ENCODE peak calls at places on chromosome 21, in five cellular contexts. R, O, B, N and G are unnamed samples. For H3K4me1 and H3K27me3, the result is how much of the 10 kb centered on the place peaks cover.

GRCh38 chr21:45736042-45736704 is 92.6 kb downstream of the PCBP3 start:
- DNase-seq in O (no peak), N (no peak), R (peak), B (no peak), G (no peak)

GRCh38 chr21:35649186-35649585 is 411.1 kb downstream of the SETD4 start:
- DNase-seq in R (peak), B (no peak), O (peak), N (no peak), G (no peak)

GRCh38 chr21:32308696-32309095 is 10.0 kb downstream of the MRAP start:
- DNase-seq in N (no peak), B (no peak), O (no peak), R (no peak), G (no peak)

GRCh38 chr21:36291509-36291908 is 28.5 kb upstream of the MORC3 start:
- DNase-seq in N (no peak), B (no peak), O (no peak), R (no peak), G (no peak)

GRCh38 chr21:32377991-32378390 is 14.8 kb downstream of the URB1 start:
- DNase-seq in B (no peak), N (no peak), R (no peak), O (no peak), G (no peak)

GRCh38 chr21:20527691-20528090 is 470.5 kb upstream of the NCAM2 start:
- DNase-seq in N (no peak), R (no peak), O (no peak), B (no peak), G (peak)

GRCh38 chr21:35045539-35046222 is 3.4 kb downstream of the RUNX1 start:
- DNase-seq in O (no peak), B (no peak), R (no peak), N (no peak), G (no peak)

GRCh38 chr21:41752231-41752681 is 14.6 kb downstream of the RIPK4 start:
- DNase-seq in O (peak), R (peak), B (no peak), N (peak), G (no peak)

GRCh38 chr21:42471206-42471605 is 24.8 kb downstream of the RSPH1 start:
- DNase-seq in N (no peak), O (no peak), B (no peak), R (no peak), G (no peak)

GRCh38 chr21:32726742-32727477 is 903 bp downstream of the SYNJ1 start:
- DNase-seq in O (peak), B (peak), R (peak), N (no peak), G (peak)

GRCh38 chr21:42597487-42598158 is 55.8 kb upstream of the PDE9A start:
- DNase-seq in B (no peak), N (no peak), R (no peak), O (no peak), G (no peak)

GRCh38 chr21:43343095-43343991 is 83.6 kb downstream of the SIK1 start:
- DNase-seq in B (no peak), O (peak), R (no peak), N (peak), G (peak)

GRCh38 chr21:16838330-16838729 is 674.5 kb upstream of the CXADR start:
- DNase-seq in B (no peak), N (no peak), O (no peak), R (peak), G (peak)

GRCh38 chr21:43292041-43292865 is 123.4 kb downstream of the CRYAA start:
- DNase-seq in O (no peak), B (no peak), N (no peak), R (no peak), G (no peak)

GRCh38 chr21:34974162-34974981 is 74.7 kb downstream of the RUNX1 start:
- DNase-seq in O (no peak), N (no peak), B (no peak), R (no peak), G (no peak)

GRCh38 chr21:28636988-28637691 is 355.5 kb downstream of the LTN1 start:
- DNase-seq in B (no peak), N (no peak), O (peak), R (peak), G (no peak)

GRCh38 chr21:42063206-42063577 is 7.9 kb upstream of the UMODL1 start:
- DNase-seq in O (no peak), N (no peak), R (no peak), B (no peak), G (no peak)

DNA sequence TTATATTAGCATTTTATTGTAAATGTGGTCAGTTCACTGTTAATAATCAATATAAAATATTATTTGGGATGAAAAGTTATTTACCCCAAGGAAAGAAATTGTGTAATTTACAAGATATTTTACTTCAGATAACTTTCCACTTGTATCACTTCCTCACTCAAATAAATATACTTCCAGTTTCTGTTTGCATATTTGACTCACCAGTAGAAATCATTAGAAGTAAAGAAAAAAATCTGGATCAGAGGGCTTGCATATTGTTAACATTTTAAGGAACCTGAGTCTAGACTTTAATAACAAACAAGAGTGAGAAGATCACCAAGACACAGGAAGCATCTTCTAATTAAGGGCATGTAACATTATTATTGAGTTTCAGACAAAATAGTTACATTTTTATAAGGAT is 347 bp upstream of the KRTAP20-4 start:
- DNase-seq in O (peak), N (no peak), R (no peak), B (no peak), G (no peak)
- H3K4me1 ChIP-seq in O (under half), N (under half), R (under half), B (under half), G (under half)

DNA sequence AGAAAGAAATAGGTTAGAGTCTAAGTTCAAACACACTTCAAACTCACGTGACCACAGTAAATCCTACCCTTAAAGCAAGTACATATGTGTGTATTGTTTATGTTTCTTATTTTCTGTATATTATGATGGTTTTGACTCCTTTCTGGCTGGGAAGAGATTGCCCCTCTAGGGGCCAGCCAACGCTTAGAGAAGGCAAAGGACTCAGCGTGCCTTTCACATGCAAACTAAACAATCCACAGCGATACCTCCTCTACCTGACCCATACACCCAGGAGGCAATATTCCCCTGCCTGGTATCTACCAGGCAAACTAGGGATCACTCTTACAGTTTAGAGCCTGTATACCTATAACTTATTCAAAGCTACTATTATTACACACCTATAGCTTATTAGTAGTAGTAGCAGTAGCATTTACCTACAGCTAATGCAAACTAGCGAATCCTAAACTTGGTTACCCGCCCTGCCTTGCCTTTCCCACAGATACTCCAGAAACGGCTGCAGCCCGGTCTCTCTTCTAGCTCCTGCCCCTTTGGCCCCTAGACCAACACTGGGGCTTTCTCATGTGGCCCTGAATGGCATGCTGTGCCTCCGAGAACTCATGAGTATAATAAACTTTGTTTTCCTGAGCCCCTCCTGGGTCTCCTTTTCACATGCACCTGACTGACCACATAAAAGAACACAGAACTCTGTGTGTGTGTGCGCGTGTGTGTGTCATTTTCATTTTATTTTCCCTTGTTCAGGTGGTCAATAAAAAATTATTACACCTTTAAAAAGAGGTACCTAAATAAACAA is 14.0 kb downstream of the NRIP1 start:
- DNase-seq in O (no peak), R (no peak), B (no peak), N (no peak), G (no peak)
- H3K27ac ChIP-seq in O (no peak), R (peak), B (no peak), N (no peak), G (no peak)

GRCh38 chr21:25709684-25710265 is 24.9 kb downstream of the ATP5PF start:
- DNase-seq in N (no peak), B (no peak), O (no peak), R (no peak), G (peak)
- H3K27me3 ChIP-seq in N (under half), B (under half), O (under half), R (under half), G (under half)

GRCh38 chr21:15053531-15053930 is 11.3 kb downstream of the NRIP1 start:
- DNase-seq in B (no peak), R (no peak), N (no peak), O (peak), G (no peak)
- H3K4me1 ChIP-seq in B (under half), R (under half), N (half or more), O (half or more), G (under half)

GRCh38 chr21:40049959-40050290 is 182.7 kb downstream of the PCP4 start:
- DNase-seq in N (no peak), B (no peak), O (no peak), R (no peak), G (no peak)

GRCh38 chr21:40053007-40053406 is 185.8 kb downstream of the PCP4 start:
- DNase-seq in B (peak), R (no peak), N (no peak), O (no peak), G (no peak)

GRCh38 chr21:40051801-40052200 is 184.6 kb downstream of the PCP4 start:
- DNase-seq in R (no peak), N (no peak), O (no peak), B (no peak), G (no peak)

GRCh38 chr21:40054403-40054802 is 187.2 kb downstream of the PCP4 start:
- DNase-seq in R (no peak), O (peak), B (peak), N (peak), G (peak)

DNA sequence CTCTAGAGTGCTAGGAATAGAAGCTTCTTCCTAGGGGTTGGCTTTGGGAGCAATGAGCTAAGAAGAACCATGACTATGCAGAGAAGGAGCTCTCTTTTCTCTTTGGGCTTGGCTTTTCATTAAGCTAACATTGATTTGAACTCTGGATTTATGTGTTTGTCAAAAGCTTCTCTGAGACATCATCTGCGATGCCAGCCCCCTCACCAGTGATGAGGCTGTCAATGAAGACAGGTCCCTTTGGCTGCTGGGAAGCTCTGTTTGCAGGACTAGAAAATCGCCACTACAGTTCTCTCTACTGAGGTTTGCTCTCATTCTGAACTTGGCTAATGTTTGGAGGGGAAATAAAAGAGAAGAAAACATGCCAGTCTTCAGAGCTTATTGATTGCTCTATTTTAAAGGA is 185.0 kb downstream of the PCP4 start:
- DNase-seq in B (no peak), N (no peak), O (no peak), R (no peak), G (no peak)
- H3K27ac ChIP-seq in B (peak), N (no peak), O (no peak), R (no peak), G (no peak)

GRCh38 chr21:44500111-44500510 is 39.9 kb downstream of the KRTAP10-1 start:
- DNase-seq in B (no peak), R (no peak), O (no peak), N (peak), G (no peak)
- H3K27me3 ChIP-seq in B (under half), R (under half), O (under half), N (under half), G (under half)

GRCh38 chr21:37460196-37460595 is 93.6 kb downstream of the DYRK1A start:
- DNase-seq in B (no peak), O (no peak), N (no peak), R (no peak), G (peak)
- H3K4me1 ChIP-seq in B (under half), O (under half), N (under half), R (half or more), G (under half)

DNA sequence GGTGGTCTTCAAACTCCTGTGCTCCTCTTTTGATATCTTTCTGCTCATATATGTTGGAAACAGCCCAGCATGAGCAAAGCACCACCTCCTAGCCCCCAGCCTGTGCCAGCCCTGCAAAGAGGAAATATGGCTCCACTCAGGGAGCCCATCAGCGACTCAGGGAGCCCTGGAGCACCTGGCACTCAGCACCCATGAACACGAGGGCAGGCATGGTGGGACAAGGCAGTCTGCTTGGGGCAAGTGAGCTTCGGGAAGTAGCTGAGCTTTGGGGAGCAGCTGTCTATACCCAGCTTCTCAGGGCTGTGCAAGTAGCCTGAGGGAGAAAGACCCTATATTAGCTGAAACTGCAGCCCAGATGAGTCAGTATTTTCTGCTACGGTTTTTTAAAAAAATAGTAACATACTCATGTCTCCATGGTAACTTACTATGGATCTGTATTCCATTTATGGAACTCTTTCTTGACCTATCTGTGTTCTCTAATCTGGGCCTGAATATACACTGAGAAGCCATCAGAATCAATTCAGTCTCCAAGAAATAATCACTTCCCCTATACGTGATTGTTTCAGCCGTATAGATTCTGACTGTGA is 1.6 kb upstream of the ETS2 start:
- DNase-seq in B (no peak), O (no peak), N (no peak), R (no peak), G (no peak)
- H3K27ac ChIP-seq in B (peak), O (peak), N (no peak), R (no peak), G (no peak)

DNA sequence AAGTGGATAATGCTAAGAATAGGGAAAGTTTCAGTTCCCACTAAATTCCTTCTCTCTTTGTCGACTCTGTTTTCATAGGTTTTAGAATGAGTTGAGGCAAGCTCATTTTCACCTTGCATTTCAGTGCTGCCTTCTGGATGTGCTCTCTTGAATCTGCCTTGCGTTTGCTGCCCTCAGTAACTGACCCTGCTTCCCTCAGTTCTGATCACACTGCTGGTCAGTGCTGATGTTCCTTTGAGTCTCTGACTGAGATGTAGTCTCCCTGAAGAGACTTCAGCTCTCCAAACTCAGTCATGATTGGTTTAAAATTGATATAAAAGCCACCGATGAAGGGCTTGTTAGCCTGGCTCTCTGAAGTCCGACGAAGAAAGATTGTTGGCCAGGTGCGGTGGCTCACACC is 25.2 kb upstream of the HMGN1 start:
- DNase-seq in B (no peak), N (no peak), R (no peak), O (no peak), G (no peak)
- H3K27me3 ChIP-seq in B (under half), N (under half), R (under half), O (under half), G (under half)